ENCODE peak calls at places on chromosomes 2 and 18, in ten cellular contexts. R is Calu3; Q is upper lobe of left lung; J is CD4-positive, alpha-beta T cell; M is endothelial cell of umbilical vein; P is HFFc6; L is HL-60; W is DND-41; C is endodermal cell; O is AG04450. H is an unnamed sample.

GRCh38 chr2:206241767-206242166 is 32.7 kb upstream of the ZDBF2 start:
- DNase-seq in O (no peak), M (no peak), W (no peak), Q (no peak), J (no peak), C (no peak), R (no peak), P (peak), L (no peak), H (no peak)

GRCh38 chr2:241156997-241157441 is 6.8 kb downstream of the PPP1R7 start:
- DNase-seq in C (peak), Q (no peak), J (no peak), O (no peak), W (no peak), R (no peak), P (no peak), L (peak), M (no peak), H (no peak)

GRCh38 chr2:220966636-220967035 is 605.5 kb downstream of the EPHA4 start:
- DNase-seq in Q (no peak), P (peak), C (no peak), J (no peak), M (no peak), R (no peak), W (no peak), O (peak), L (no peak), H (no peak)

GRCh38 chr2:132669854-132670103 is 226 bp downstream of the LYPD1 start:
- DNase-seq in C (no peak), Q (no peak), M (no peak), W (no peak), J (no peak), R (no peak), L (no peak), P (no peak), O (no peak), H (no peak)

GRCh38 chr2:188158337-188159100 is 133.2 kb upstream of the GULP1 start:
- DNase-seq in C (no peak), Q (no peak), O (no peak), R (no peak), J (no peak), M (no peak), W (no peak), P (peak), L (no peak), H (no peak)

GRCh38 chr18:47175283-47175894 is 775 bp downstream of the IER3IP1 start:
- DNase-seq in L (no peak), Q (peak), C (no peak), M (peak), J (no peak), W (no peak), O (no peak), R (peak), P (no peak), H (no peak)

GRCh38 chr2:26850002-26850431 is 2.1 kb downstream of the DPYSL5 start:
- DNase-seq in O (no peak), P (no peak), Q (no peak), M (no peak), J (no peak), L (no peak), W (no peak), R (no peak), C (peak), H (no peak)

GRCh38 chr2:25041307-25041927 is 459 bp upstream of the EFR3B start:
- DNase-seq in C (peak), R (peak), O (no peak), W (peak), J (no peak), Q (no peak), P (peak), M (peak), L (no peak), H (peak)

GRCh38 chr2:225002039-225002655 is 40.1 kb downstream of the DOCK10 start:
- DNase-seq in Q (no peak), W (peak), L (no peak), M (peak), P (peak), R (peak), C (peak), J (peak), O (no peak), H (peak)

GRCh38 chr2:180017764-180018163 is 10.7 kb upstream of the CWC22 start:
- DNase-seq in Q (no peak), P (peak), J (no peak), O (no peak), M (no peak), C (no peak), R (no peak), L (no peak), W (no peak), H (no peak)

GRCh38 chr2:72815655-72816268 is 10.1 kb downstream of the EXOC6B start:
- DNase-seq in O (no peak), L (no peak), W (no peak), P (no peak), M (no peak), R (no peak), C (peak), Q (no peak), J (no peak), H (no peak)

GRCh38 chr2:11387100-11387390 is 42.6 kb upstream of the ROCK2 start:
- DNase-seq in W (no peak), C (no peak), J (no peak), Q (no peak), P (peak), O (no peak), R (no peak), L (no peak), M (no peak), H (no peak)

GRCh38 chr2:37350034-37350433 is 5.6 kb downstream of the QPCT start:
- DNase-seq in C (no peak), W (no peak), L (no peak), J (no peak), R (peak), M (no peak), O (no peak), P (no peak), Q (no peak), H (peak)

GRCh38 chr2:240586919-240587800 is 626 bp downstream of the CAPN10 start:
- DNase-seq in C (peak), R (peak), W (peak), L (no peak), O (no peak), Q (no peak), P (peak), J (peak), M (peak), H (peak)

GRCh38 chr18:79531926-79532689 is 136.4 kb downstream of the NFATC1 start:
- DNase-seq in C (no peak), J (no peak), P (no peak), M (no peak), Q (no peak), W (no peak), O (no peak), R (no peak), L (no peak), H (no peak)

GRCh38 chr18:60411715-60412114 is 39.1 kb upstream of the MC4R start:
- DNase-seq in M (no peak), J (no peak), Q (no peak), O (no peak), P (no peak), L (no peak), W (no peak), C (no peak), R (peak), H (peak)

GRCh38 chr2:209791151-209791550 is 19.5 kb downstream of the UNC80 start:
- DNase-seq in Q (no peak), L (no peak), R (no peak), J (no peak), M (no peak), P (no peak), W (no peak), O (no peak), C (no peak), H (no peak)

GRCh38 chr2:237743561-237744269 is 54.9 kb upstream of the RBM44 start:
- DNase-seq in L (no peak), R (peak), M (peak), P (peak), C (no peak), Q (no peak), W (no peak), O (no peak), J (no peak), H (no peak)
- TF ChIP-seq CTCF in L (no peak), R (no peak), M (peak), P (peak), C (peak), Q (no peak), W (no peak), O (peak), J (no peak), H (peak)

DNA sequence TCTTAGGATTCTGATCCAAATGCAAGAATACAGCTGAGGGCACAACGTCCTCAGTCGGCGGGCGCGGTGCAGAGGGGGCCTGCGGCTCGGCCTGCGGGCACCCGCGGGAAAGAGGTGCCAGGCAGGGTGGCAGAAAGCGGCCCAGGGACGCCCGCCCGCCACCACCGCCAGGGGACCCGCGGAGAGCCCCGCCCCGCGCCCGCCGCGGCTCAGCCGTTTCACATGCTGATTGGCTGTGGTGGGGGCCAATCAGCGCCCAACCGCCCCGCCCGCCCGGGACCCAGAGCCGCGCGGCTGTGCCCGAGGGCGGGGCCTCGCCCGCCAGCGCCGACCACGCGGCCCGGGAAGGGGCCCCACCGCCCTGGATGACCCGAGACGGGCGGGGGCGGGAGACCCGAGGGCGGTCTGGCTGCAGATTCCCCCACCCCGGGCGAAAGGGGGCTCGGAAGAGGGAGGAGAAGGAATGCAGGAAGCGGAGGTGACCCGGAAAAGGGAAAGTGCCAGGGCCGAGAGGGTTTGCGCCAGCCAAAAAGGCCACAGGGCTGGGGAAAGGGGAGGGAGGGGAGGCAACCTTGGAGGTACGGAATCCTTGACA is 8.0 kb downstream of the IRS1 start:
- DNase-seq in W (peak), Q (peak), M (peak), P (peak), C (peak), O (no peak), R (peak), J (peak), L (no peak), H (peak)
- TF ChIP-seq CTCF in W (no peak), Q (peak), M (peak), P (peak), C (peak), O (peak), R (peak), J (peak), L (no peak), H (peak)

GRCh38 chr2:133819906-133820305 is 251.6 kb upstream of the NCKAP5 start:
- DNase-seq in O (no peak), L (no peak), Q (no peak), C (no peak), R (no peak), J (no peak), P (no peak), M (no peak), W (no peak), H (no peak)
- TF ChIP-seq CTCF in O (no peak), L (no peak), Q (no peak), C (no peak), R (no peak), J (no peak), P (no peak), M (no peak), W (no peak), H (no peak)

GRCh38 chr2:8803658-8804379 is 33.6 kb downstream of the KIDINS220 start:
- DNase-seq in W (no peak), O (peak), J (no peak), L (no peak), M (peak), P (peak), R (peak), Q (no peak), C (no peak), H (no peak)
- TF ChIP-seq CTCF in W (no peak), O (peak), J (no peak), L (no peak), M (no peak), P (peak), R (no peak), Q (peak), C (no peak), H (no peak)

GRCh38 chr2:15642334-15643208 is 50.9 kb downstream of the DDX1 start:
- DNase-seq in C (peak), L (no peak), R (no peak), Q (no peak), M (no peak), O (no peak), J (no peak), P (no peak), W (no peak), H (no peak)
- TF ChIP-seq CTCF in C (no peak), L (no peak), R (no peak), Q (no peak), M (no peak), O (no peak), J (no peak), P (no peak), W (no peak), H (no peak)

GRCh38 chr2:46125798-46126197 is 171.4 kb upstream of the EPAS1 start:
- DNase-seq in O (no peak), P (no peak), C (no peak), M (no peak), R (no peak), Q (no peak), L (no peak), W (no peak), J (no peak), H (no peak)
- TF ChIP-seq CTCF in O (no peak), P (no peak), C (no peak), M (no peak), R (no peak), Q (no peak), L (no peak), W (no peak), J (no peak), H (no peak)

GRCh38 chr2:164565345-164565744 is 55.9 kb downstream of the GRB14 start:
- DNase-seq in R (no peak), J (no peak), O (no peak), Q (no peak), M (peak), W (no peak), C (no peak), L (no peak), P (no peak), H (no peak)
- TF ChIP-seq CTCF in R (no peak), J (no peak), O (no peak), Q (no peak), M (no peak), W (no peak), C (no peak), L (no peak), P (no peak), H (no peak)

GRCh38 chr18:24878289-24878688 is 417.9 kb downstream of the HRH4 start:
- DNase-seq in M (peak), L (no peak), P (peak), W (no peak), O (no peak), C (no peak), J (no peak), Q (no peak), R (no peak), H (peak)
- TF ChIP-seq CTCF in M (peak), L (no peak), P (peak), W (peak), O (peak), C (peak), J (no peak), Q (peak), R (no peak), H (peak)

GRCh38 chr2:68743531-68743930 is 8.9 kb downstream of the ARHGAP25 start:
- DNase-seq in J (no peak), O (no peak), R (no peak), C (no peak), P (no peak), W (no peak), Q (no peak), M (no peak), L (no peak), H (no peak)

GRCh38 chr2:68745006-68745405 is 10.4 kb downstream of the ARHGAP25 start:
- DNase-seq in M (no peak), R (no peak), J (no peak), P (no peak), C (no peak), W (no peak), L (no peak), O (no peak), Q (no peak), H (no peak)

GRCh38 chr2:68746408-68746807 is 11.8 kb downstream of the ARHGAP25 start:
- DNase-seq in J (no peak), R (no peak), Q (peak), O (no peak), C (no peak), M (no peak), W (no peak), P (no peak), L (no peak), H (no peak)

GRCh38 chr2:68742638-68743037 is 8.0 kb downstream of the ARHGAP25 start:
- DNase-seq in P (no peak), L (no peak), J (no peak), O (no peak), Q (no peak), M (no peak), R (no peak), C (no peak), W (no peak), H (peak)

DNA sequence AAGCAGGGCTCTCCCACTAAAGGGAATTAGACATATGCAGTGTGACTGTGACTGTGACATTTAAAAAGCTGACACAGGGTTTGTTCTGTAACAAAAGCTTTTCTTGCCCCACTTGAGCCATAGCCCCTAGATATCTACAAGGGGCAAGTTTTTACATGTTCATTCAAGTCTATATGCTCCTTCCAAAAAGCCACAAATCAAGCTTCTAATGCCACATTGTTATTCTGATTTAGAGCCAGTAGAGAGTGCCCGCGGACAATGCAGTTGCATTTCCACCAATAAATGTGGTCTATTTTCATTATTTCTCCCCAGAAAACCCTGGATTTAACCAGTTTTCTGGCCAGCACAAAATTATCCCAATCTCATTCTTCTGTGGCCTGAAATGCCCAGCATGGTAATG is 9.9 kb downstream of the ARHGAP25 start:
- DNase-seq in M (no peak), Q (no peak), R (no peak), O (no peak), J (no peak), C (no peak), W (no peak), P (peak), L (no peak), H (no peak)
- TF ChIP-seq CTCF in M (no peak), Q (no peak), R (no peak), O (no peak), J (no peak), C (no peak), W (no peak), P (peak), L (no peak), H (no peak)

DNA sequence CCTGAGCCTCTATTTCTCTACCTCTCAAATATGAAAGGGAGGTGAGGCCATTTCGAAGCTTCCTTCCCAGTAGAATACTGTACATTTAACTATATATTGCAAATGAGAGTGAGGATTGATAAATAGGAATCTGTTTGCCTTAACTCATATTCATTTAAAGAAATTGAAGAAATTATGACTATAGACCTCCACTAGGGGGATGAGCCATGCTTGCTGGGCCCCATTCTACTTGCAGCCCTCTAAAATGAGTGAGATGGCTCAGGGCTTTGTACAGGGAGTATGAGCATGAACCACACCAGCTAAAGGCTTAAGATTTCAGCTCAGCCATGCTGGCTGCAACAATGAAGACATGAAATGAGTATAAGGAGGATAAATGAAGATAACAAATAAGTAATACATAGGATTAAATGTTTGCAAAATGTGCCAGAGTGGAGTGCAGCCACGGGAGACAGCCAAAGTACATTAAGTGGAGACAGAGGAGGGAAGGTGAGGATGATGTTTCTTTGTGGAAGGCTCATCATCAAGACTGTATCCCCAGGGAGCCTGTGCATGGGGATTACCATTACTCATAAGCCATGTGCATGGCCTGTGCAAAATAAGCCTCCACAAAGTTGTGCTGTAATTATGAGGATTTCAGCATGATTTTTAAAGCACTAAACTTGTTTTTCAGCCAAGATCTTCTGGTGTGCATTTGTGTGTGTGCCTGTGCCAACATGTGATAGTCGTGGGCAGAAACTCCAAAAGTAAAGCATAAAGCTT is 300.8 kb downstream of the CNTNAP5 start:
- DNase-seq in W (no peak), J (no peak), R (no peak), M (no peak), L (no peak), Q (no peak), P (no peak), O (no peak), C (peak), H (no peak)
- TF ChIP-seq CTCF in W (peak), J (no peak), R (no peak), M (no peak), L (no peak), Q (no peak), P (peak), O (peak), C (peak), H (peak)

H was measured in OCI-LY7.